ENCODE peak calls at places on chromosomes 12 and 14, in nine cellular contexts. One of them, this sample, is unnamed.

GRCh38 chr14:89564999-89565398 is 148.0 kb upstream of the FOXN3 start:
- DNase-seq in PC-9: no peak
- DNase-seq in ascending aorta: no peak
- DNase-seq in GM23338: no peak
- DNase-seq in suprapubic skin: no peak
- DNase-seq in tibial artery: no peak
- DNase-seq in SK-N-SH: no peak
- DNase-seq in mammary epithelial cell: no peak
- DNase-seq in heart left ventricle: no peak
- DNase-seq in this sample: no peak

GRCh38 chr12:12557733-12558132 is 4.9 kb downstream of the DUSP16 start:
- DNase-seq in tibial artery: no peak
- DNase-seq in SK-N-SH: no peak
- DNase-seq in GM23338: peak; percentile 52
- DNase-seq in mammary epithelial cell: no peak
- DNase-seq in heart left ventricle: no peak
- DNase-seq in PC-9: no peak
- DNase-seq in suprapubic skin: no peak
- DNase-seq in ascending aorta: no peak
- DNase-seq in this sample: no peak

GRCh38 chr12:105259226-105259625 is 23.3 kb upstream of the APPL2 start:
- DNase-seq in SK-N-SH: no peak
- DNase-seq in heart left ventricle: no peak
- DNase-seq in GM23338: no peak
- DNase-seq in mammary epithelial cell: no peak
- DNase-seq in tibial artery: no peak
- DNase-seq in suprapubic skin: no peak
- DNase-seq in PC-9: no peak
- DNase-seq in ascending aorta: no peak
- DNase-seq in this sample: no peak

GRCh38 chr14:23183479-23183878 is at the start of gene SLC7A8:
- DNase-seq in GM23338: peak; percentile 78
- DNase-seq in PC-9: no peak
- DNase-seq in ascending aorta: no peak
- DNase-seq in suprapubic skin: peak; percentile 77
- DNase-seq in SK-N-SH: no peak
- DNase-seq in mammary epithelial cell: no peak
- DNase-seq in tibial artery: peak; percentile 80
- DNase-seq in heart left ventricle: peak; percentile 34
- DNase-seq in this sample: no peak

GRCh38 chr12:47218191-47218654 is 138.5 kb upstream of the AMIGO2 start:
- DNase-seq in suprapubic skin: no peak
- DNase-seq in GM23338: no peak
- DNase-seq in mammary epithelial cell: peak; percentile 16
- DNase-seq in ascending aorta: no peak
- DNase-seq in tibial artery: no peak
- DNase-seq in PC-9: no peak
- DNase-seq in heart left ventricle: no peak
- DNase-seq in SK-N-SH: no peak
- DNase-seq in this sample: no peak

GRCh38 chr14:97311411-97311810 is 514.2 kb downstream of the VRK1 start:
- DNase-seq in suprapubic skin: no peak
- DNase-seq in tibial artery: no peak
- DNase-seq in ascending aorta: no peak
- DNase-seq in mammary epithelial cell: no peak
- DNase-seq in SK-N-SH: no peak
- DNase-seq in GM23338: no peak
- DNase-seq in PC-9: no peak
- DNase-seq in heart left ventricle: no peak
- DNase-seq in this sample: no peak

GRCh38 chr14:32075636-32076277 is 1.3 kb upstream of the ARHGAP5 start:
- DNase-seq in heart left ventricle: peak; percentile 15
- DNase-seq in PC-9: no peak
- DNase-seq in ascending aorta: peak; percentile 14
- DNase-seq in suprapubic skin: no peak
- DNase-seq in mammary epithelial cell: peak; percentile 42
- DNase-seq in tibial artery: peak; percentile 59
- DNase-seq in SK-N-SH: peak; percentile 49
- DNase-seq in GM23338: peak; percentile 30
- DNase-seq in this sample: no peak

GRCh38 chr12:67925077-67925476 is 64.2 kb upstream of the IFNG-AS1 start:
- DNase-seq in ascending aorta: no peak
- DNase-seq in tibial artery: no peak
- DNase-seq in GM23338: no peak
- DNase-seq in suprapubic skin: no peak
- DNase-seq in PC-9: peak; percentile 47
- DNase-seq in heart left ventricle: no peak
- DNase-seq in mammary epithelial cell: no peak
- DNase-seq in SK-N-SH: no peak
- DNase-seq in this sample: no peak

GRCh38 chr12:52097045-52097666 is 17.7 kb downstream of the SMIM41 start:
- DNase-seq in suprapubic skin: no peak
- DNase-seq in tibial artery: no peak
- DNase-seq in ascending aorta: no peak
- DNase-seq in heart left ventricle: no peak
- DNase-seq in mammary epithelial cell: no peak
- DNase-seq in SK-N-SH: peak; percentile 7
- DNase-seq in GM23338: no peak
- DNase-seq in PC-9: no peak
- DNase-seq in this sample: no peak

GRCh38 chr14:51884086-51884927 is 23.9 kb downstream of the GNG2 start:
- DNase-seq in heart left ventricle: no peak
- DNase-seq in ascending aorta: no peak
- DNase-seq in GM23338: no peak
- DNase-seq in SK-N-SH: peak; percentile 37
- DNase-seq in tibial artery: no peak
- DNase-seq in mammary epithelial cell: no peak
- DNase-seq in PC-9: no peak
- DNase-seq in suprapubic skin: no peak
- DNase-seq in this sample: peak; percentile 20

GRCh38 chr12:19238520-19238919 is 109.0 kb downstream of the PLEKHA5 start:
- DNase-seq in tibial artery: no peak
- DNase-seq in heart left ventricle: no peak
- DNase-seq in suprapubic skin: no peak
- DNase-seq in PC-9: no peak
- DNase-seq in ascending aorta: no peak
- DNase-seq in mammary epithelial cell: no peak
- DNase-seq in GM23338: no peak
- DNase-seq in SK-N-SH: no peak
- DNase-seq in this sample: no peak

GRCh38 chr14:42057176-42057575 is 450.5 kb downstream of the LRFN5 start:
- DNase-seq in ascending aorta: no peak
- DNase-seq in PC-9: no peak
- DNase-seq in GM23338: no peak
- DNase-seq in heart left ventricle: no peak
- DNase-seq in tibial artery: no peak
- DNase-seq in mammary epithelial cell: no peak
- DNase-seq in SK-N-SH: no peak
- DNase-seq in suprapubic skin: no peak
- DNase-seq in this sample: no peak

GRCh38 chr12:2054091-2055018 is 1.6 kb downstream of the CACNA1C start:
- DNase-seq in heart left ventricle: no peak
- DNase-seq in suprapubic skin: no peak
- DNase-seq in GM23338: peak; percentile 41
- DNase-seq in ascending aorta: no peak
- DNase-seq in SK-N-SH: peak; percentile 58
- DNase-seq in PC-9: no peak
- DNase-seq in tibial artery: no peak
- DNase-seq in mammary epithelial cell: no peak
- DNase-seq in this sample: no peak
- H3K27me3 ChIP-seq in heart left ventricle: no peaks in the 10 kb centered on the region
- H3K27me3 ChIP-seq in suprapubic skin: peaks cover 58% of the 10 kb centered on the region
- H3K27me3 ChIP-seq in GM23338: peaks cover 64% of the 10 kb centered on the region
- H3K27me3 ChIP-seq in ascending aorta: no peaks in the 10 kb centered on the region
- H3K27me3 ChIP-seq in SK-N-SH: no peaks in the 10 kb centered on the region
- H3K27me3 ChIP-seq in PC-9: peaks cover 61% of the 10 kb centered on the region
- H3K27me3 ChIP-seq in tibial artery: no peaks in the 10 kb centered on the region
- H3K27me3 ChIP-seq in mammary epithelial cell: peaks cover 40% of the 10 kb centered on the region
- H3K27me3 ChIP-seq in this sample: peaks cover 90% of the 10 kb centered on the region

GRCh38 chr12:9724023-9724422 is 8.9 kb downstream of the CLECL1 start:
- DNase-seq in mammary epithelial cell: no peak
- DNase-seq in SK-N-SH: no peak
- DNase-seq in heart left ventricle: no peak
- DNase-seq in tibial artery: no peak
- DNase-seq in GM23338: no peak
- DNase-seq in suprapubic skin: no peak
- DNase-seq in ascending aorta: no peak
- DNase-seq in PC-9: no peak
- DNase-seq in this sample: no peak
- TF ChIP-seq CTCF in mammary epithelial cell: no peak
- TF ChIP-seq CTCF in SK-N-SH: no peak
- TF ChIP-seq CTCF in heart left ventricle: no peak
- TF ChIP-seq CTCF in tibial artery: no peak
- TF ChIP-seq CTCF in GM23338: no peak
- TF ChIP-seq CTCF in suprapubic skin: no peak
- TF ChIP-seq CTCF in ascending aorta: no peak
- TF ChIP-seq CTCF in PC-9: no peak
- TF ChIP-seq CTCF in this sample: no peak

GRCh38 chr14:102602421-102603292 is 10.2 kb downstream of the RCOR1 start:
- DNase-seq in mammary epithelial cell: no peak
- DNase-seq in PC-9: no peak
- DNase-seq in GM23338: no peak
- DNase-seq in heart left ventricle: no peak
- DNase-seq in ascending aorta: no peak
- DNase-seq in SK-N-SH: no peak
- DNase-seq in tibial artery: no peak
- DNase-seq in suprapubic skin: no peak
- DNase-seq in this sample: no peak

GRCh38 chr14:102603293-102603907 is 11.0 kb downstream of the RCOR1 start:
- DNase-seq in ascending aorta: no peak
- DNase-seq in suprapubic skin: no peak
- DNase-seq in GM23338: no peak
- DNase-seq in tibial artery: no peak
- DNase-seq in PC-9: no peak
- DNase-seq in SK-N-SH: no peak
- DNase-seq in mammary epithelial cell: no peak
- DNase-seq in heart left ventricle: no peak
- DNase-seq in this sample: no peak

GRCh38 chr14:102606296-102606695 is 13.8 kb downstream of the RCOR1 start:
- DNase-seq in mammary epithelial cell: no peak
- DNase-seq in heart left ventricle: no peak
- DNase-seq in GM23338: no peak
- DNase-seq in ascending aorta: no peak
- DNase-seq in suprapubic skin: no peak
- DNase-seq in SK-N-SH: no peak
- DNase-seq in PC-9: no peak
- DNase-seq in tibial artery: no peak
- DNase-seq in this sample: no peak

GRCh38 chr14:102604183-102604582 is 11.7 kb downstream of the RCOR1 start:
- DNase-seq in SK-N-SH: no peak
- DNase-seq in tibial artery: no peak
- DNase-seq in GM23338: no peak
- DNase-seq in mammary epithelial cell: no peak
- DNase-seq in ascending aorta: no peak
- DNase-seq in PC-9: no peak
- DNase-seq in heart left ventricle: no peak
- DNase-seq in suprapubic skin: no peak
- DNase-seq in this sample: no peak

GRCh38 chr14:102605026-102605425 is 12.6 kb downstream of the RCOR1 start:
- DNase-seq in PC-9: peak; percentile 71
- DNase-seq in heart left ventricle: no peak
- DNase-seq in ascending aorta: no peak
- DNase-seq in suprapubic skin: peak; percentile 52
- DNase-seq in SK-N-SH: no peak
- DNase-seq in tibial artery: no peak
- DNase-seq in mammary epithelial cell: peak; percentile 86
- DNase-seq in GM23338: no peak
- DNase-seq in this sample: no peak
- H3K27me3 ChIP-seq in PC-9: no peaks in the 10 kb centered on the region
- H3K27me3 ChIP-seq in heart left ventricle: no peaks in the 10 kb centered on the region
- H3K27me3 ChIP-seq in ascending aorta: no peaks in the 10 kb centered on the region
- H3K27me3 ChIP-seq in suprapubic skin: no peaks in the 10 kb centered on the region
- H3K27me3 ChIP-seq in SK-N-SH: no peaks in the 10 kb centered on the region
- H3K27me3 ChIP-seq in tibial artery: no peaks in the 10 kb centered on the region
- H3K27me3 ChIP-seq in mammary epithelial cell: no peaks in the 10 kb centered on the region
- H3K27me3 ChIP-seq in GM23338: no peaks in the 10 kb centered on the region
- H3K27me3 ChIP-seq in this sample: no peaks in the 10 kb centered on the region

GRCh38 chr12:2890001-2890387 is 697 bp upstream of the TULP3 start:
- DNase-seq in heart left ventricle: no peak
- DNase-seq in SK-N-SH: no peak
- DNase-seq in PC-9: no peak
- DNase-seq in ascending aorta: no peak
- DNase-seq in mammary epithelial cell: no peak
- DNase-seq in suprapubic skin: no peak
- DNase-seq in GM23338: no peak
- DNase-seq in tibial artery: no peak
- DNase-seq in this sample: no peak

GRCh38 chr12:2892246-2892645 is 1.6 kb downstream of the TULP3 start:
- DNase-seq in GM23338: no peak
- DNase-seq in PC-9: no peak
- DNase-seq in ascending aorta: no peak
- DNase-seq in tibial artery: no peak
- DNase-seq in mammary epithelial cell: no peak
- DNase-seq in SK-N-SH: no peak
- DNase-seq in suprapubic skin: no peak
- DNase-seq in heart left ventricle: no peak
- DNase-seq in this sample: no peak

GRCh38 chr12:2890388-2891239 is at the start of gene TULP3:
- DNase-seq in mammary epithelial cell: peak; percentile 96
- DNase-seq in SK-N-SH: peak; percentile 98
- DNase-seq in GM23338: peak; percentile 99
- DNase-seq in tibial artery: peak; percentile 99
- DNase-seq in suprapubic skin: peak; percentile 100
- DNase-seq in ascending aorta: peak; percentile 96
- DNase-seq in heart left ventricle: peak; percentile 99
- DNase-seq in PC-9: peak; percentile 99
- DNase-seq in this sample: peak; percentile 99

GRCh38 chr12:2893007-2893406 is 2.3 kb downstream of the TULP3 start:
- DNase-seq in SK-N-SH: no peak
- DNase-seq in ascending aorta: no peak
- DNase-seq in heart left ventricle: no peak
- DNase-seq in GM23338: no peak
- DNase-seq in PC-9: no peak
- DNase-seq in mammary epithelial cell: peak; percentile 56
- DNase-seq in suprapubic skin: no peak
- DNase-seq in tibial artery: peak; percentile 58
- DNase-seq in this sample: no peak

DNA sequence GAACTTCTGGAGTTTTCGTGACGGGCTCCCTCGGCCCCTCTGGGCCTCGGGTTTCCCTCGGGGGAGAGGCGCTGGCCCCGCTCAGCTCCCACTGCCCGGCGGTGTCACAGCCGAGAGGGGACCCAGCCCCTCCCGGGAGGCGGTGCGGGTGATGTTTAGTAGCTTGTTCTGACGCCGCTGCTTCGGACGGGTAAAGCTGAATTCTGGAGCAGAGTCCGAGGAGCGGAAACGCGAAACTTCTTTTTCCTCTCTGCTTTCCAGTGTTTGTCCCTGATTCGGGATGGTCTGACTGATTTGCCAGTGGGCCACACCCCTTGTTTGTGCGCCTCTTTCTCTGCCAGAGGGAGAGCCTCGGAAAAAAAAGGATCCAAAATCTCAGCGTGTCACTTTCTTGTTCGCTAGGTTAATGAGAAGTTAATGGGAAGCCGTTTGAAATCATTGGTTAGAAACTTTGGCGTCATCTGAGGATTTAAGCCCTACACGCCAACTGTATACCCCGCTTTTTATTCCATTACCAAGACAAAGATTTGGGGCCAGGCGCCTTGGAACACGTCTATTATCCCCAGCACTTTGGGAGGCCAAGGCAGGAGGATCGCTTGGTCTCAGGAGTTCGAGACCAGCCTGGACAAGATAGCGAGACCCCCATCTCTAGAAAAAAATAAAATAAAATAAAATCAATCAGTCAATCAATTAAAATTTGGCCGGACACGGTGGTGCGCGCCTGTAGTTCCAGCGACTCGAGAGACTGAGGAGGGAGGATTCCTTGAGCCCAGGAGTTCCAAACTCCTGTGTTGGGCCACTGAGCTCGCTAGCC is 756 bp downstream of the TULP3 start:
- DNase-seq in SK-N-SH: peak; percentile 68
- DNase-seq in heart left ventricle: peak; percentile 52
- DNase-seq in PC-9: peak; percentile 71
- DNase-seq in suprapubic skin: no peak
- DNase-seq in tibial artery: peak; percentile 64
- DNase-seq in GM23338: peak; percentile 79
- DNase-seq in ascending aorta: no peak
- DNase-seq in mammary epithelial cell: peak; percentile 56
- DNase-seq in this sample: peak; percentile 60
- TF ChIP-seq CTCF in SK-N-SH: no peak
- TF ChIP-seq CTCF in heart left ventricle: no peak
- TF ChIP-seq CTCF in PC-9: no peak
- TF ChIP-seq CTCF in suprapubic skin: no peak
- TF ChIP-seq CTCF in tibial artery: no peak
- TF ChIP-seq CTCF in GM23338: no peak
- TF ChIP-seq CTCF in ascending aorta: no peak
- TF ChIP-seq CTCF in mammary epithelial cell: no peak
- TF ChIP-seq CTCF in this sample: no peak

This sample was measured in BE2C.